ENCODE peak calls at places on chromosome 1, in four cellular contexts. P is HFF-Myc; S is progenitor cell of endocrine pancreas; D is CD8-positive, alpha-beta T cell. M is an unnamed sample.

GRCh38 chr1:172654535-172654934 is 4.4 kb upstream of the FASLG start:
- DNase-seq in S (no peak), D (no peak), P (no peak), M (no peak)

GRCh38 chr1:229204863-229205777 is 65.8 kb upstream of the RAB4A start:
- DNase-seq in P (peak; percentile 77), S (no peak), D (no peak), M (peak; percentile 87)

GRCh38 chr1:145965119-145965744 is 742 bp downstream of the POLR3GL start:
- DNase-seq in S (no peak), P (no peak), D (no peak), M (no peak)

GRCh38 chr1:200775850-200776249 is 37.2 kb downstream of the CAMSAP2 start:
- DNase-seq in S (no peak), D (no peak), P (no peak), M (no peak)

GRCh38 chr1:27557596-27558340 is 46.2 kb downstream of the AHDC1 start:
- DNase-seq in D (no peak), S (no peak), P (no peak), M (no peak)

GRCh38 chr1:76939107-76939816 is 72.0 kb downstream of the ST6GALNAC5 start:
- DNase-seq in D (no peak), P (peak; percentile 20), S (no peak), M (peak; percentile 20)

GRCh38 chr1:183817576-183818288 is 12.8 kb downstream of the RGL1 start:
- DNase-seq in D (no peak), P (no peak), S (no peak), M (no peak)

GRCh38 chr1:101738475-101738874 is 258.3 kb downstream of the OLFM3 start:
- DNase-seq in P (no peak), S (no peak), D (no peak), M (peak; percentile 20)

GRCh38 chr1:38246955-38247952 is 200.7 kb upstream of the POU3F1 start:
- DNase-seq in D (no peak), S (no peak), P (peak; percentile 26), M (no peak)

GRCh38 chr1:164671597-164672327 is 112.8 kb downstream of the PBX1 start:
- DNase-seq in S (no peak), P (no peak), D (no peak), M (no peak)

M was measured in fibroblast of the conjunctiva.